ENCODE peak calls at places on chromosomes 12 and 14, in five cellular contexts. L, P, C, N and M are unnamed samples.

GRCh38 chr14:89927466-89927865 is 27.1 kb downstream of the EFCAB11 start:
- DNase-seq in C (no peak), P (no peak), N (no peak), L (no peak), M (no peak)

GRCh38 chr12:65634626-65635331 is 189.5 kb upstream of the HMGA2 start:
- DNase-seq in N (no peak), P (no peak), L (no peak), C (no peak), M (no peak)

GRCh38 chr12:47990351-47991105 is 13.7 kb downstream of the COL2A1 start:
- DNase-seq in L (no peak), C (no peak), P (no peak), N (no peak), M (peak)

GRCh38 chr12:56721721-56722120 is 3.4 kb downstream of the NACA start:
- DNase-seq in P (no peak), L (no peak), N (no peak), C (no peak), M (no peak)

GRCh38 chr14:21476526-21476924 is 234 bp downstream of the RAB2B start:
- DNase-seq in C (no peak), N (peak), P (peak), L (no peak), M (no peak)

GRCh38 chr12:49800421-49801140 is 27.6 kb downstream of the NCKAP5L start:
- DNase-seq in P (no peak), C (no peak), N (no peak), L (no peak), M (no peak)

GRCh38 chr12:112543666-112544185 is 125.0 kb downstream of the PTPN11 start:
- DNase-seq in C (no peak), L (no peak), N (no peak), P (no peak), M (no peak)

GRCh38 chr12:91978143-91978542 is 167.5 kb downstream of the BTG1 start:
- DNase-seq in L (no peak), N (no peak), P (no peak), C (no peak), M (no peak)

GRCh38 chr14:33755358-33755757 is 195.5 kb downstream of the EGLN3 start:
- DNase-seq in N (no peak), P (no peak), C (no peak), L (no peak), M (no peak)

GRCh38 chr12:19030603-19031002 is 98.9 kb upstream of the PLEKHA5 start:
- DNase-seq in N (no peak), P (no peak), L (no peak), C (no peak), M (no peak)

GRCh38 chr12:121799175-121799841 is 4.5 kb upstream of the SETD1B start:
- DNase-seq in N (peak), P (peak), L (peak), C (peak), M (peak)

GRCh38 chr12:5439333-5439732 is 7.4 kb downstream of the NTF3 start:
- DNase-seq in C (no peak), P (no peak), N (no peak), L (peak), M (no peak)

GRCh38 chr12:39127401-39127800 is 222.0 kb upstream of the CPNE8 start:
- DNase-seq in P (no peak), N (peak), L (no peak), C (no peak), M (no peak)

GRCh38 chr12:69630191-69630590 is 19.5 kb upstream of the LRRC10 start:
- DNase-seq in L (peak), C (peak), N (peak), P (no peak), M (no peak)

GRCh38 chr14:88044782-88045446 is 40.0 kb downstream of the GPR65 start:
- DNase-seq in N (no peak), L (no peak), P (no peak), C (no peak), M (no peak)

GRCh38 chr12:106841471-106842302 is 67.2 kb downstream of the RIC8B start:
- DNase-seq in L (peak), P (no peak), C (no peak), N (peak), M (no peak)

GRCh38 chr12:56897844-56898341 is 36.3 kb downstream of the SDR9C7 start:
- DNase-seq in C (no peak), L (no peak), N (peak), P (no peak), M (no peak)

GRCh38 chr12:11621797-11622423 is 27.6 kb upstream of the ETV6 start:
- DNase-seq in L (peak), C (peak), P (no peak), N (no peak), M (no peak)

GRCh38 chr12:20150835-20151234 is 217.5 kb upstream of the PDE3A start:
- DNase-seq in C (no peak), L (no peak), P (no peak), N (no peak), M (no peak)

GRCh38 chr12:95277139-95277538 is 59.5 kb downstream of the VEZT start:
- DNase-seq in C (no peak), N (peak), L (no peak), P (no peak), M (no peak)

GRCh38 chr12:846376-846775 is 94.0 kb downstream of the WNK1 start:
- DNase-seq in L (no peak), N (no peak), C (no peak), P (no peak), M (no peak)

GRCh38 chr12:58283553-58283952 is 342.2 kb downstream of the ATP23 start:
- DNase-seq in C (no peak), N (no peak), L (no peak), P (no peak), M (no peak)

GRCh38 chr14:21197418-21198205 is 41.7 kb upstream of the OR5AU1 start:
- DNase-seq in N (no peak), L (no peak), P (no peak), C (no peak), M (no peak)

GRCh38 chr14:102221026-102221425 is 81.3 kb downstream of the WDR20 start:
- DNase-seq in P (no peak), N (peak), L (no peak), C (no peak), M (no peak)

GRCh38 chr12:115155665-115156645 is 472.0 kb upstream of the TBX3 start:
- DNase-seq in L (no peak), P (no peak), N (peak), C (no peak), M (no peak)